ENCODE peak calls at places on chromosomes 7 and 10, in four cellular contexts. M is K562, I is GM12878, X is HepG2. N is an unnamed sample.

GRCh38 chr10:107650939-107651338 is 486.4 kb upstream of the SORCS1 start:
- DNase-seq in M (no peak), I (no peak), X (no peak), N (no peak)

GRCh38 chr10:78299861-78300453 is 266.3 kb downstream of the RPS24 start:
- DNase-seq in M (no peak), I (peak), X (no peak), N (peak)

GRCh38 chr10:60237977-60238376 is 151.7 kb downstream of the ANK3 start:
- DNase-seq in M (no peak), I (peak), X (no peak), N (no peak)

GRCh38 chr10:24556746-24557742 is 166.6 kb downstream of the ARHGAP21 start:
- DNase-seq in M (peak), I (no peak), X (peak), N (no peak)

GRCh38 chr7:47664650-47665049 is 82.7 kb upstream of the TNS3 start:
- DNase-seq in M (no peak), I (no peak), X (no peak), N (no peak)

GRCh38 chr7:78499966-78500365 is 701.4 kb downstream of the PHTF2 start:
- DNase-seq in M (no peak), I (no peak), X (no peak), N (no peak)

GRCh38 chr7:123633553-123633952 is 22.1 kb upstream of the LMOD2 start:
- DNase-seq in M (no peak), I (no peak), X (no peak), N (no peak)

GRCh38 chr10:133464582-133465031 is 10.9 kb downstream of the SCART1 start:
- DNase-seq in M (no peak), I (no peak), X (no peak), N (no peak)

GRCh38 chr7:101507791-101508252 is 121.3 kb downstream of the MYL10 start:
- DNase-seq in M (peak), I (no peak), X (peak), N (no peak)

GRCh38 chr7:17130281-17131059 is 168.0 kb upstream of the AHR start:
- DNase-seq in M (no peak), I (no peak), X (peak), N (no peak)

GRCh38 chr7:22269057-22269456 is 87.9 kb downstream of the RAPGEF5 start:
- DNase-seq in M (no peak), I (no peak), X (no peak), N (no peak)

GRCh38 chr10:70834448-70835151 is 18.9 kb downstream of the SGPL1 start:
- DNase-seq in M (no peak), I (no peak), X (peak), N (no peak)

GRCh38 chr10:113982745-113983144 is 60.9 kb upstream of the ADRB1 start:
- DNase-seq in M (no peak), I (no peak), X (no peak), N (no peak)

GRCh38 chr10:110914411-110914810 is 4.6 kb downstream of the BBIP1 start:
- DNase-seq in M (no peak), I (no peak), X (no peak), N (no peak)

GRCh38 chr7:115838829-115839228 is 191.7 kb downstream of the TFEC start:
- DNase-seq in M (no peak), I (no peak), X (no peak), N (no peak)

GRCh38 chr7:106239406-106239805 is 45.4 kb downstream of the NAMPT start:
- DNase-seq in M (no peak), I (no peak), X (no peak), N (no peak)

GRCh38 chr10:113679463-113680171 is at the start of gene CASP7:
- DNase-seq in M (peak), I (no peak), X (peak), N (peak)

GRCh38 chr10:72254891-72255568 is 18.7 kb upstream of the DDIT4 start:
- DNase-seq in M (peak), I (no peak), X (no peak), N (peak)

GRCh38 chr10:122553341-122553740 is 7.2 kb upstream of the DMBT1 start:
- DNase-seq in M (no peak), I (no peak), X (no peak), N (no peak)

GRCh38 chr10:34760606-34761005 is 54.5 kb downstream of the PARD3 start:
- DNase-seq in M (no peak), I (no peak), X (no peak), N (no peak)

GRCh38 chr10:3783721-3784432 is 1.1 kb downstream of the KLF6 start:
- DNase-seq in M (no peak), I (no peak), X (peak), N (peak)

GRCh38 chr7:93036807-93037206 is 81.0 kb downstream of the SAMD9 start:
- DNase-seq in M (no peak), I (peak), X (no peak), N (no peak)

GRCh38 chr10:51716981-51717380 is 17.6 kb upstream of the CSTF2T start:
- DNase-seq in M (no peak), I (no peak), X (no peak), N (no peak)

GRCh38 chr10:51832652-51833383 is 133.4 kb upstream of the CSTF2T start:
- DNase-seq in M (no peak), I (peak), X (peak), N (no peak)

GRCh38 chr10:118504044-118504944 is 91.2 kb downstream of the PRLHR start:
- DNase-seq in M (peak), I (no peak), X (no peak), N (no peak)

GRCh38 chr10:112966191-112966855 is 16.3 kb downstream of the TCF7L2 start:
- DNase-seq in M (no peak), I (no peak), X (no peak), N (no peak)

GRCh38 chr10:71840177-71840711 is 10.8 kb downstream of the PSAP start:
- DNase-seq in M (no peak), I (no peak), X (no peak), N (peak)

GRCh38 chr7:31443457-31443856 is 70.4 kb upstream of the ITPRID1 start:
- DNase-seq in M (peak), I (peak), X (peak), N (no peak)

GRCh38 chr10:133043541-133044225 is 44.0 kb upstream of the ADGRA1 start:
- DNase-seq in M (no peak), I (no peak), X (no peak), N (no peak)

GRCh38 chr7:47559306-47560220 is 22.3 kb downstream of the TNS3 start:
- DNase-seq in M (no peak), I (no peak), X (no peak), N (no peak)

GRCh38 chr7:2938514-2939192 is 94.5 kb upstream of the GNA12 start:
- DNase-seq in M (no peak), I (no peak), X (no peak), N (no peak)

GRCh38 chr10:115093286-115093775 is at the start of gene ATRNL1:
- DNase-seq in M (peak), I (no peak), X (no peak), N (peak)

GRCh38 chr7:137691566-137691965 is 155.2 kb downstream of the DGKI start:
- DNase-seq in M (no peak), I (no peak), X (no peak), N (no peak)

GRCh38 chr10:89710748-89711147 is 9.4 kb downstream of the KIF20B start:
- DNase-seq in M (no peak), I (no peak), X (no peak), N (no peak)

GRCh38 chr10:81917666-81918065 is 42.7 kb downstream of the NRG3 start:
- DNase-seq in M (no peak), I (no peak), X (no peak), N (no peak)

GRCh38 chr7:39609462-39610149 is 13.8 kb upstream of the RALA start:
- DNase-seq in M (no peak), I (no peak), X (no peak), N (peak)

GRCh38 chr7:66281678-66282593 is 76.8 kb downstream of the TPST1 start:
- DNase-seq in M (peak), I (no peak), X (peak), N (no peak)
- TF ChIP-seq EP300 in M (peak), I (no peak), X (no peak), N (no peak)

GRCh38 chr7:114554781-114555537 is 140.3 kb downstream of the FOXP2 start:
- DNase-seq in M (no peak), I (peak), X (no peak), N (no peak)
- TF ChIP-seq ZNF274 in M (no peak), I (no peak), X (no peak), N (no peak)

GRCh38 chr7:159229683-159230475 is 85.2 kb upstream of the VIPR2 start:
- DNase-seq in M (no peak), I (no peak), X (peak), N (no peak)
- TF ChIP-seq EP300 in M (no peak), I (no peak), X (no peak), N (no peak)

GRCh38 chr7:130895006-130895750 is 161.2 kb upstream of the KLF14 start:
- DNase-seq in M (no peak), I (no peak), X (no peak), N (no peak)

GRCh38 chr7:130896051-130896881 is 162.3 kb upstream of the KLF14 start:
- DNase-seq in M (peak), I (no peak), X (no peak), N (no peak)

GRCh38 chr7:130896898-130897514 is 163.0 kb upstream of the KLF14 start:
- DNase-seq in M (peak), I (no peak), X (peak), N (peak)

GRCh38 chr7:130893441-130893894 is 159.5 kb upstream of the KLF14 start:
- DNase-seq in M (no peak), I (no peak), X (peak), N (no peak)

GRCh38 chr7:130894146-130895005 is 160.4 kb upstream of the KLF14 start:
- DNase-seq in M (peak), I (no peak), X (peak), N (no peak)
- TF ChIP-seq ZNF274 in M (no peak), I (no peak), X (no peak), N (no peak)

N was measured in H1.